ENCODE peak calls at places on chromosomes 6 and 20, in nine cellular contexts. I, T, H, F, M, X, R, S and W are unnamed samples.

GRCh38 chr6:83592770-83593394 is 80.5 kb downstream of the PRSS35 start:
- DNase-seq in I (peak), T (peak), H (no peak), F (no peak), M (peak), X (no peak), R (peak), S (no peak), W (no peak)

GRCh38 chr6:105226598-105227291 is 46.9 kb upstream of the POPDC3 start:
- DNase-seq in I (no peak), T (no peak), H (no peak), F (no peak), M (no peak), X (no peak), R (no peak), S (no peak), W (no peak)

GRCh38 chr20:55273149-55273548 is 732.2 kb downstream of the CBLN4 start:
- DNase-seq in I (no peak), T (no peak), H (no peak), F (no peak), M (no peak), X (no peak), R (no peak), S (no peak), W (no peak)

GRCh38 chr20:43477193-43477592 is 19.5 kb downstream of the SRSF6 start:
- DNase-seq in I (no peak), T (no peak), H (no peak), F (no peak), M (no peak), X (no peak), R (no peak), S (no peak), W (no peak)

GRCh38 chr20:58708246-58708931 is 15.8 kb downstream of the NPEPL1 start:
- DNase-seq in I (no peak), T (no peak), H (no peak), F (no peak), M (no peak), X (no peak), R (no peak), S (no peak), W (peak)

GRCh38 chr20:1331801-1332453 is 3.0 kb upstream of the SDCBP2 start:
- DNase-seq in I (no peak), T (no peak), H (no peak), F (no peak), M (no peak), X (no peak), R (no peak), S (no peak), W (no peak)

GRCh38 chr6:28751963-28752350 is 171.8 kb downstream of the TRIM27 start:
- DNase-seq in I (no peak), T (no peak), H (no peak), F (no peak), M (no peak), X (no peak), R (no peak), S (no peak), W (no peak)

GRCh38 chr6:42403831-42404230 is 47.9 kb downstream of the TRERF1 start:
- DNase-seq in I (no peak), T (no peak), H (no peak), F (no peak), M (no peak), X (no peak), R (no peak), S (no peak), W (no peak)

GRCh38 chr20:54875307-54875706 is 399.9 kb downstream of the DOK5 start:
- DNase-seq in I (no peak), T (no peak), H (no peak), F (no peak), M (no peak), X (no peak), R (no peak), S (no peak), W (no peak)